ENCODE peak calls at places on chromosomes 11 and 22, in five cellular contexts. One of them, this sample, is unnamed.

GRCh38 chr11:41245704-41246398 is 213.6 kb downstream of the LRRC4C start:
- DNase-seq in GM23338: peak
- DNase-seq in astrocyte of the spinal cord: no peak
- DNase-seq in AG09319: no peak
- DNase-seq in nephron progenitor cell: no peak
- DNase-seq in this sample: no peak

GRCh38 chr11:47591764-47592163 is 2.4 kb downstream of the C1QTNF4 start:
- DNase-seq in nephron progenitor cell: peak
- DNase-seq in AG09319: no peak
- DNase-seq in GM23338: no peak
- DNase-seq in astrocyte of the spinal cord: no peak
- DNase-seq in this sample: no peak

GRCh38 chr11:88552377-88553029 is 215.0 kb upstream of the CTSC start:
- DNase-seq in GM23338: peak
- DNase-seq in nephron progenitor cell: peak
- DNase-seq in AG09319: no peak
- DNase-seq in astrocyte of the spinal cord: no peak
- DNase-seq in this sample: peak

GRCh38 chr22:40421941-40422340 is 51.5 kb downstream of the SGSM3 start:
- DNase-seq in astrocyte of the spinal cord: no peak
- DNase-seq in nephron progenitor cell: no peak
- DNase-seq in AG09319: no peak
- DNase-seq in GM23338: no peak
- DNase-seq in this sample: no peak

GRCh38 chr11:45982656-45983470 is 60.4 kb downstream of the LARGE2 start:
- DNase-seq in nephron progenitor cell: peak
- DNase-seq in AG09319: peak
- DNase-seq in GM23338: peak
- DNase-seq in astrocyte of the spinal cord: peak
- DNase-seq in this sample: no peak

GRCh38 chr11:13487661-13488030 is 8.2 kb downstream of the PTH start:
- DNase-seq in nephron progenitor cell: no peak
- DNase-seq in AG09319: no peak
- DNase-seq in astrocyte of the spinal cord: no peak
- DNase-seq in GM23338: peak
- DNase-seq in this sample: peak

GRCh38 chr22:46067159-46068111 is 82.9 kb upstream of the PPARA start:
- DNase-seq in AG09319: no peak
- DNase-seq in nephron progenitor cell: no peak
- DNase-seq in GM23338: no peak
- DNase-seq in astrocyte of the spinal cord: peak
- DNase-seq in this sample: peak

GRCh38 chr11:63769044-63769718 is 606 bp upstream of the ZFTA start:
- DNase-seq in nephron progenitor cell: peak
- DNase-seq in AG09319: no peak
- DNase-seq in GM23338: peak
- DNase-seq in astrocyte of the spinal cord: peak
- DNase-seq in this sample: peak

GRCh38 chr11:123671534-123671933 is 17.1 kb upstream of the SCN3B start:
- DNase-seq in astrocyte of the spinal cord: no peak
- DNase-seq in nephron progenitor cell: no peak
- DNase-seq in AG09319: no peak
- DNase-seq in GM23338: peak
- DNase-seq in this sample: no peak

GRCh38 chr11:30481816-30482215 is 104.3 kb downstream of the MPPED2 start:
- DNase-seq in nephron progenitor cell: no peak
- DNase-seq in GM23338: no peak
- DNase-seq in astrocyte of the spinal cord: no peak
- DNase-seq in AG09319: no peak
- DNase-seq in this sample: no peak

GRCh38 chr11:64100782-64101358 is 65.0 kb downstream of the MACROD1 start:
- DNase-seq in nephron progenitor cell: no peak
- DNase-seq in GM23338: no peak
- DNase-seq in astrocyte of the spinal cord: no peak
- DNase-seq in AG09319: no peak
- DNase-seq in this sample: no peak

GRCh38 chr11:742156-742546 is 5.1 kb upstream of the TALDO1 start:
- DNase-seq in GM23338: no peak
- DNase-seq in astrocyte of the spinal cord: no peak
- DNase-seq in AG09319: no peak
- DNase-seq in nephron progenitor cell: no peak
- DNase-seq in this sample: no peak

GRCh38 chr11:103380031-103380430 is 270.8 kb downstream of the DYNC2H1 start:
- DNase-seq in AG09319: no peak
- DNase-seq in astrocyte of the spinal cord: no peak
- DNase-seq in GM23338: no peak
- DNase-seq in nephron progenitor cell: no peak
- DNase-seq in this sample: no peak

GRCh38 chr11:20966489-20966888 is 297.1 kb downstream of the NELL1 start:
- DNase-seq in AG09319: no peak
- DNase-seq in nephron progenitor cell: no peak
- DNase-seq in astrocyte of the spinal cord: no peak
- DNase-seq in GM23338: peak
- DNase-seq in this sample: no peak

GRCh38 chr11:119639642-119640205 is 89.3 kb downstream of the NECTIN1 start:
- DNase-seq in GM23338: no peak
- DNase-seq in astrocyte of the spinal cord: no peak
- DNase-seq in nephron progenitor cell: no peak
- DNase-seq in AG09319: no peak
- DNase-seq in this sample: no peak

GRCh38 chr22:38494498-38494897 is 11.6 kb downstream of the DDX17 start:
- DNase-seq in GM23338: no peak
- DNase-seq in AG09319: no peak
- DNase-seq in astrocyte of the spinal cord: no peak
- DNase-seq in nephron progenitor cell: no peak
- DNase-seq in this sample: no peak

GRCh38 chr22:38491707-38492348 is 14.3 kb downstream of the DDX17 start:
- DNase-seq in astrocyte of the spinal cord: no peak
- DNase-seq in nephron progenitor cell: no peak
- DNase-seq in AG09319: no peak
- DNase-seq in GM23338: no peak
- DNase-seq in this sample: no peak

GRCh38 chr22:38497869-38498268 is 8.2 kb downstream of the DDX17 start:
- DNase-seq in nephron progenitor cell: no peak
- DNase-seq in astrocyte of the spinal cord: no peak
- DNase-seq in GM23338: no peak
- DNase-seq in AG09319: no peak
- DNase-seq in this sample: no peak

GRCh38 chr22:38490915-38491314 is 15.2 kb downstream of the DDX17 start:
- DNase-seq in nephron progenitor cell: no peak
- DNase-seq in GM23338: no peak
- DNase-seq in astrocyte of the spinal cord: peak
- DNase-seq in AG09319: no peak
- DNase-seq in this sample: no peak

GRCh38 chr22:38494939-38495338 is 11.2 kb downstream of the DDX17 start:
- DNase-seq in GM23338: no peak
- DNase-seq in astrocyte of the spinal cord: no peak
- DNase-seq in nephron progenitor cell: no peak
- DNase-seq in AG09319: no peak
- DNase-seq in this sample: no peak
- TF ChIP-seq CTCF in GM23338: no peak
- TF ChIP-seq CTCF in astrocyte of the spinal cord: peak
- TF ChIP-seq CTCF in nephron progenitor cell: no peak
- TF ChIP-seq CTCF in AG09319: no peak
- TF ChIP-seq CTCF in this sample: no peak

GRCh38 chr11:116730241-116730561 is 42.6 kb downstream of the BUD13 start:
- DNase-seq in AG09319: no peak
- DNase-seq in GM23338: no peak
- DNase-seq in nephron progenitor cell: no peak
- DNase-seq in astrocyte of the spinal cord: no peak
- DNase-seq in this sample: no peak

GRCh38 chr11:116725434-116726221 is 47.2 kb downstream of the BUD13 start:
- DNase-seq in GM23338: peak
- DNase-seq in nephron progenitor cell: peak
- DNase-seq in AG09319: peak
- DNase-seq in astrocyte of the spinal cord: no peak
- DNase-seq in this sample: no peak

GRCh38 chr11:116729501-116730240 is 43.1 kb downstream of the BUD13 start:
- DNase-seq in nephron progenitor cell: no peak
- DNase-seq in AG09319: no peak
- DNase-seq in GM23338: no peak
- DNase-seq in astrocyte of the spinal cord: no peak
- DNase-seq in this sample: no peak

GRCh38 chr11:116730568-116730967 is 42.2 kb downstream of the BUD13 start:
- DNase-seq in GM23338: no peak
- DNase-seq in AG09319: no peak
- DNase-seq in astrocyte of the spinal cord: no peak
- DNase-seq in nephron progenitor cell: no peak
- DNase-seq in this sample: no peak

GRCh38 chr11:116727990-116728389 is 44.8 kb downstream of the BUD13 start:
- DNase-seq in nephron progenitor cell: no peak
- DNase-seq in AG09319: no peak
- DNase-seq in GM23338: no peak
- DNase-seq in astrocyte of the spinal cord: no peak
- DNase-seq in this sample: no peak
- TF ChIP-seq CTCF in nephron progenitor cell: no peak
- TF ChIP-seq CTCF in AG09319: no peak
- TF ChIP-seq CTCF in GM23338: no peak
- TF ChIP-seq CTCF in astrocyte of the spinal cord: no peak
- TF ChIP-seq CTCF in this sample: no peak

DNA sequence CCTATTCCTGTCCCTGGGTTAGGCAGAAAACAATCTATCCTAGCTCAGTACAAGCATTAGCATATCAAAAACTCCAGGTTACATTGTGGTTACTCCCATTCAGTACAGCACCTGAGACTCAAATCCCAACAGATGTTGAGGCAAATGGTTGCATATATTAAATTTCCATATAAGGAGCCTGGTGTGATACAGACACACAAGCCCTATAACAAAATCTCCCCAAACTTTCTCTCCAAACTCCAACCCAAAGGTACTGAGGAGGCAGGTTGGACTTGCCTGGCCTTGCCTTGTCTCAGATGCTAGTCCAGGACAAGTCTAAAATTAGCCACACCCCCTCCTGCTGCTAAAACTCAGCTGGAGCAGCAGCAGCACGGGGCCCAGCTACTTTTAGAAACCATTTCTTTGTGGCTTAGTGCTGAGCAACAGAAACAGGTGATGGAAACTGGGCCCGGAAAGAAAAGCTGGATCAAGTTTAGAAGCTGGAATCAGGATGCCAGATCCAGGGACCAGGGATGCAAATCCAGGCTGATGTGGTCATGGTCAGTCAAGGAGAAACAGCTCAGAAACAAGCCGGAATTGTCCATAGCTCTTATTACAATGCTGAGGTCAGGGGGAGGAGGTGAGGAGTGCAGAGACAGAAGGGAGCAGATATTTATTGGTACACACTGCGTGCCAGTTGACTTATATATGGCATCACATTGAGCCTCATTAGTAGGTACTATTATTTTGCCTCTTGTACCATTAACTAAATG is 73.7 kb upstream of the AMOTL1 start:
- DNase-seq in AG09319: no peak
- DNase-seq in nephron progenitor cell: no peak
- DNase-seq in GM23338: no peak
- DNase-seq in astrocyte of the spinal cord: no peak
- DNase-seq in this sample: no peak
- TF ChIP-seq CTCF in AG09319: no peak
- TF ChIP-seq CTCF in nephron progenitor cell: no peak
- TF ChIP-seq CTCF in GM23338: no peak
- TF ChIP-seq CTCF in astrocyte of the spinal cord: no peak
- TF ChIP-seq CTCF in this sample: no peak

DNA sequence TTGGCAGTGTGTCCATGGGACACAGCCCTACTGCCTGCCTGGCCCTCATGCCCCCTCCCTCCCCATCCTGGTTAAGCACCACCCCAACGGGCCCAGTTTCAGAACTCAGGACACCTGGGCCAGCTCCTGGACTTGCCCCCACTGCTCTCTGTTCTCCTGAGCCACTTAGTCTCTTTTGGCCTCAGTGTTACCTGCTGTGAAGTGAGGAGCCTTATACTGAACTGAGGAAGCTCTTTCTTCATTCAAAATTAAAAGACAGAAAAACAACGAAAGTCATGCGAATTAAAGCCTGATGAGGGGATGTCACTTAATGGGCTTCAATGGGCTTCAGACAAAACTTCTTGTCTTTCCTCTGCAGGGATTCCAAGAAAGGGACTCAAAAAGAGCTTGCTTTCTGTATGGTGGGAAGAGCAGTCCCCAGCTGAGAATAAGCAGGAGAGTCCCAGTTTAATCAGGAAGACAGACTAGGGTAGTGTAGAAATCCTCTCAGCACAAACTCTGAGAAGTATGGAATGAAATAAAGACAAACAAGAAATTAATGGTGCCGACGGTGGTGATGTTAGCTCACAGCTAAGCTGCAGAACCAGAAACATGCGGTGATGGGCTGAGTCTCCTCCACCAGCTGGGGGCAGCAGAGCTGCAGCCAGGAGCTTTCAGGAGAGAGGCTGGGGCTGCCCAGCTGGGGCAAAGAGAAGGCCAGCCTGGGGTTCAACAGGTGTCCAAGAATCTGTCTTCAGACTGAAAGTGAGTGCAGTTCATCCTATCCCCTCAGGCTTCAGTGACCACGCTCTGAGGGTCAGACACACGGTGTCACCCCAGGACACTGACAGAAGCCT is 101.0 kb downstream of the GGTLC2 start:
- DNase-seq in astrocyte of the spinal cord: no peak
- DNase-seq in nephron progenitor cell: peak
- DNase-seq in GM23338: peak
- DNase-seq in AG09319: no peak
- DNase-seq in this sample: peak
- TF ChIP-seq CTCF in astrocyte of the spinal cord: peak
- TF ChIP-seq CTCF in nephron progenitor cell: peak
- TF ChIP-seq CTCF in GM23338: peak
- TF ChIP-seq CTCF in AG09319: peak
- TF ChIP-seq CTCF in this sample: peak

This sample was measured in Calu3.